ENCODE peak calls at places on chromosomes 6 and 20, in four cellular contexts. O is A549, J is IMR-90, R is HCT116. L is an unnamed sample.

GRCh38 chr6:87529221-87529620 is 56.4 kb downstream of the SLC35A1 start:
- DNase-seq in O (no peak), J (no peak), R (no peak), L (no peak)

GRCh38 chr20:23937303-23938117 is 51.1 kb downstream of the GGTLC1 start:
- DNase-seq in O (peak; percentile 35), J (peak; percentile 36), R (peak; percentile 16), L (no peak)

GRCh38 chr6:39451831-39452230 is 129.3 kb upstream of the KCNK16 start:
- DNase-seq in O (no peak), J (no peak), R (peak; percentile 12), L (no peak)

GRCh38 chr6:128520436-128521301 is at the start of gene PTPRK:
- DNase-seq in O (peak; percentile 50), J (peak; percentile 91), R (peak; percentile 76), L (peak; percentile 47)

GRCh38 chr20:24676978-24677370 is 207.5 kb downstream of the SYNDIG1 start:
- DNase-seq in O (no peak), J (no peak), R (no peak), L (no peak)

GRCh38 chr6:165961236-165961751 is 206.4 kb downstream of the TBXT start:
- DNase-seq in O (no peak), J (no peak), R (no peak), L (no peak)

GRCh38 chr6:33314515-33314942 is 651 bp upstream of the TAPBP start:
- DNase-seq in O (peak; percentile 65), J (peak; percentile 86), R (no peak), L (no peak)

GRCh38 chr20:48945840-48946514 is 24.5 kb downstream of the ARFGEF2 start:
- DNase-seq in O (no peak), J (peak; percentile 45), R (peak; percentile 81), L (no peak)

GRCh38 chr20:58645277-58645968 is 5.7 kb upstream of the STX16 start:
- DNase-seq in O (no peak), J (peak; percentile 56), R (no peak), L (no peak)

GRCh38 chr20:58447733-58448391 is 58.8 kb downstream of the VAPB start:
- DNase-seq in O (peak; percentile 48), J (peak; percentile 58), R (peak; percentile 33), L (no peak)

GRCh38 chr6:90537723-90538407 is 49.0 kb downstream of the MAP3K7 start:
- DNase-seq in O (no peak), J (no peak), R (no peak), L (no peak)

GRCh38 chr6:2655844-2656433 is 94.8 kb downstream of the MYLK4 start:
- DNase-seq in O (no peak), J (no peak), R (no peak), L (no peak)

GRCh38 chr20:17557675-17558006 is 12.2 kb upstream of the DSTN start:
- DNase-seq in O (peak; percentile 66), J (peak; percentile 94), R (peak; percentile 78), L (no peak)

GRCh38 chr20:37598611-37599342 is 71.1 kb upstream of the BLCAP start:
- DNase-seq in O (no peak), J (no peak), R (no peak), L (no peak)

GRCh38 chr6:21109421-21110178 is 484.0 kb upstream of the SOX4 start:
- DNase-seq in O (peak; percentile 5), J (peak; percentile 59), R (peak; percentile 90), L (no peak)

GRCh38 chr6:5435449-5435848 is 174.1 kb downstream of the FARS2 start:
- DNase-seq in O (no peak), J (peak; percentile 86), R (no peak), L (no peak)

GRCh38 chr6:43516367-43516696 is 394 bp downstream of the YIPF3 start:
- DNase-seq in O (no peak), J (no peak), R (no peak), L (no peak)

GRCh38 chr6:133435065-133435728 is 194.0 kb downstream of the EYA4 start:
- DNase-seq in O (no peak), J (no peak), R (no peak), L (no peak)

GRCh38 chr20:41398408-41398807 is 31.8 kb upstream of the EMILIN3 start:
- DNase-seq in O (no peak), J (peak; percentile 64), R (no peak), L (no peak)

GRCh38 chr6:6631526-6632276 is 43.2 kb downstream of the LY86 start:
- DNase-seq in O (no peak), J (no peak), R (no peak), L (no peak)

GRCh38 chr6:22149501-22150490 is 147.0 kb downstream of the PRL start:
- DNase-seq in O (no peak), J (peak; percentile 78), R (no peak), L (no peak)

GRCh38 chr6:137873273-137873762 is 6.3 kb downstream of the TNFAIP3 start:
- DNase-seq in O (peak; percentile 72), J (peak; percentile 92), R (no peak), L (no peak)

GRCh38 chr6:16092990-16093389 is 35.9 kb upstream of the MYLIP start:
- DNase-seq in O (no peak), J (no peak), R (no peak), L (no peak)

GRCh38 chr20:10671221-10671849 is 2.5 kb downstream of the JAG1 start:
- DNase-seq in O (peak; percentile 98), J (peak; percentile 94), R (no peak), L (no peak)

GRCh38 chr20:18465536-18466200 is 1.2 kb downstream of the DZANK1 start:
- DNase-seq in O (peak; percentile 25), J (no peak), R (no peak), L (no peak)

GRCh38 chr20:23367770-23368169 is 5.8 kb downstream of the GZF1 start:
- DNase-seq in O (no peak), J (peak; percentile 57), R (no peak), L (no peak)

GRCh38 chr20:21529863-21530262 is 16.0 kb upstream of the NKX2-2 start:
- DNase-seq in O (no peak), J (no peak), R (peak; percentile 38), L (no peak)

GRCh38 chr20:12049125-12049524 is 131.4 kb downstream of the BTBD3 start:
- DNase-seq in O (no peak), J (peak; percentile 79), R (no peak), L (no peak)

GRCh38 chr6:25006565-25007001 is 70.8 kb upstream of the RIPOR2 start:
- DNase-seq in O (no peak), J (no peak), R (peak; percentile 7), L (no peak)

GRCh38 chr6:144999127-144999526 is 714.0 kb downstream of the UTRN start:
- DNase-seq in O (no peak), J (peak; percentile 11), R (no peak), L (no peak)

GRCh38 chr20:39861381-39861780 is 827.7 kb downstream of the MAFB start:
- DNase-seq in O (no peak), J (no peak), R (no peak), L (no peak)

GRCh38 chr6:55925292-55925691 is 49.9 kb upstream of the BMP5 start:
- DNase-seq in O (peak; percentile 6), J (peak; percentile 94), R (peak; percentile 45), L (no peak)

GRCh38 chr20:25985597-25985996 is 288.9 kb upstream of the ZNF337 start:
- DNase-seq in O (no peak), J (no peak), R (no peak), L (no peak)

GRCh38 chr20:25984933-25985332 is 288.3 kb upstream of the ZNF337 start:
- DNase-seq in O (no peak), J (peak; percentile 49), R (no peak), L (peak; percentile 24)

GRCh38 chr20:25991051-25991755 is 294.6 kb upstream of the ZNF337 start:
- DNase-seq in O (no peak), J (no peak), R (no peak), L (no peak)

GRCh38 chr20:25989196-25989595 is 292.5 kb upstream of the ZNF337 start:
- DNase-seq in O (no peak), J (no peak), R (no peak), L (no peak)

GRCh38 chr20:25987073-25987927 is 290.6 kb upstream of the ZNF337 start:
- DNase-seq in O (peak; percentile 31), J (peak; percentile 10), R (no peak), L (no peak)
- TF ChIP-seq CTCF in O (peak; percentile 38), J (no peak), R (no peak), L (no peak)

DNA sequence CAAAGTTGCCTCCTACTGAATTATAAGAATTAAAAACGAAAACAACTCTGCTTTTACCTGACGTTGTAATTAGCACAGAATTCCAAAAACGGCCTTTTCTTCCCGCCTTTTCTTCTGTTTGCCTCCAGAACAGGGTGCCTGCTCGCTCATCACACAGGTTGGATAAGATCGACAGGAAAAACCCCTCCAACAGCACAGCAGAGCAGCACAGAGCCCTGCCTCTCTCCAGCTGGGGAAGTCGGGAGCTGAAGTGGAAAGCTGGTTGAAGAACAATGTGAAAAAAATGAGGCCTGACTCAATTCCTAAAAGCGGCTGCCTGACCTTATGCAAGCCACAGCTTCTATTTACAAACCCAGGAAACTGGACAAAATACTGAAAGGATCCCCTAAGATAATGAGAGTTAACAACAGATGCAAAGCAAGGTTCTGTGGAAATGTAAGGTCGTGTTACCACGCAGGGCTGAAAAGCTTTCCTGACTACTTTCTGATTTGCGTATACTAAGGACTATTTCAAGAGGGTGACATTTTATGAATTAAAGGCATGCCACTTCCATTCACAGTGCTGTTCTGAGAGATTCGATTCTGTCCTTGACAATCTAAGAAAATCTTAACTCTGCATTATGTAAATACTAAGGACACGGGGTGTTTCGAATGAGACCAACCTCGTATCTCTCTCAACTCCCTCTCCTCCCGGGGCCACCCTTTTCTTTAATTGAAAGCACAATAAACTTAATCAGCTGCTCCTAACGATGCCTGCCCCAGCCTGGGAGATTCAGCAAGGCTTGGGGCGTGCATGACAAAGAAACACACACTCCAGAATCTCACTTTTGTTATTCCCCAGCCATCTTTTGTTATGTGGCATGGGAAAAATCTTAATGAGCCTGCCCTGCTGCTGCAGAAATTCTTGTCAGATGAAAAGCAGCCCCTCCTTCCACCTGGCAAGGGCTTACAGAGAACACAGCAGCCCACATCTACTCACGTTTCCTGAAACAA is 117.1 kb downstream of the TTLL2 start:
- DNase-seq in O (no peak), J (no peak), R (no peak), L (no peak)
- TF ChIP-seq CTCF in O (no peak), J (no peak), R (no peak), L (no peak)

GRCh38 chr20:14193885-14194284 is 143.5 kb downstream of the FLRT3 start:
- DNase-seq in O (peak; percentile 9), J (no peak), R (no peak), L (no peak)
- TF ChIP-seq CTCF in O (no peak), J (peak; percentile 0), R (peak; percentile 20), L (no peak)

GRCh38 chr20:61965606-61966491 is 99.8 kb downstream of the TAF4 start:
- DNase-seq in O (no peak), J (no peak), R (no peak), L (no peak)
- TF ChIP-seq CTCF in O (no peak), J (no peak), R (no peak), L (no peak)